ENCODE peak calls at places on chromosomes 13 and 19, in seven cellular contexts. G is A549, N is GM12864, E is Ammon's horn, P is hepatic stellate cell, T is omental fat pad, W is mesenteric fat pad. U is an unnamed sample.

GRCh38 chr13:24923305-24923640 is 159.3 kb downstream of the RNF17 start:
- DNase-seq in T (no peak), G (no peak), N (peak), W (no peak), P (peak), E (peak), U (peak)

GRCh38 chr19:52898101-52898500 is 666 bp upstream of the ZNF320 start:
- DNase-seq in P (no peak), E (no peak), T (no peak), W (no peak), G (no peak), N (no peak), U (no peak)

GRCh38 chr19:801030-801860 is 4.0 kb downstream of the PTBP1 start:
- DNase-seq in T (no peak), E (no peak), W (no peak), P (no peak), N (no peak), G (no peak), U (peak)

GRCh38 chr13:113943821-113944565 is 29.9 kb downstream of the C13orf46 start:
- DNase-seq in G (no peak), T (no peak), P (no peak), W (no peak), N (no peak), E (no peak), U (no peak)

GRCh38 chr13:30847697-30848307 is 58.3 kb upstream of the MEDAG start:
- DNase-seq in T (no peak), N (no peak), G (no peak), W (no peak), E (no peak), P (peak), U (peak)

GRCh38 chr19:44683434-44684210 is 12.3 kb downstream of the CEACAM19 start:
- DNase-seq in E (no peak), T (no peak), W (no peak), G (no peak), P (no peak), N (no peak), U (no peak)

GRCh38 chr13:47241446-47241845 is 344.6 kb upstream of the HTR2A start:
- DNase-seq in E (no peak), T (no peak), P (no peak), G (peak), W (no peak), N (no peak), U (no peak)

GRCh38 chr19:33375156-33375744 is 1.7 kb downstream of the CEBPG start:
- DNase-seq in W (no peak), P (no peak), T (no peak), N (no peak), G (no peak), E (no peak), U (no peak)

GRCh38 chr13:98476106-98476505 is 100.8 kb downstream of the STK24 start:
- DNase-seq in E (no peak), G (no peak), N (no peak), T (no peak), P (no peak), W (no peak), U (no peak)

GRCh38 chr13:105773887-105774538 is 761.4 kb downstream of the EFNB2 start:
- DNase-seq in T (no peak), N (no peak), W (no peak), E (no peak), P (no peak), G (peak), U (no peak)

GRCh38 chr13:36275190-36276002 is 22.2 kb downstream of the CCDC169 start:
- DNase-seq in G (peak), P (peak), T (no peak), N (no peak), E (peak), W (no peak), U (no peak)

GRCh38 chr19:16330368-16330801 is 5.8 kb downstream of the KLF2 start:
- DNase-seq in E (no peak), W (peak), P (peak), G (peak), T (peak), N (peak), U (peak)

GRCh38 chr13:19663416-19663979 is 30.0 kb downstream of the MPHOSPH8 start:
- DNase-seq in W (no peak), P (no peak), T (no peak), G (no peak), N (no peak), E (no peak), U (no peak)

GRCh38 chr19:45954132-45954531 is 19.5 kb downstream of the NOVA2 start:
- DNase-seq in W (no peak), P (no peak), T (no peak), E (peak), N (no peak), G (no peak), U (no peak)

GRCh38 chr19:370641-371330 is 26.2 kb upstream of the MIER2 start:
- DNase-seq in T (no peak), E (no peak), N (no peak), W (peak), G (no peak), P (no peak), U (no peak)

GRCh38 chr19:16584825-16585801 is 12.9 kb upstream of the SLC35E1 start:
- DNase-seq in W (no peak), G (no peak), N (no peak), E (no peak), T (no peak), P (no peak), U (no peak)

GRCh38 chr13:27922974-27923612 is 3.3 kb downstream of the PDX1 start:
- DNase-seq in T (no peak), N (no peak), G (no peak), E (no peak), P (no peak), W (no peak), U (no peak)

GRCh38 chr13:40175639-40176038 is 490.8 kb downstream of the FOXO1 start:
- DNase-seq in W (no peak), T (no peak), G (no peak), E (no peak), N (no peak), P (no peak), U (no peak)

GRCh38 chr19:51125421-51126075 is 842 bp downstream of the SIGLEC9 start:
- DNase-seq in G (no peak), W (peak), T (no peak), P (no peak), E (no peak), N (no peak), U (no peak)

GRCh38 chr19:10227215-10227971 is 3.7 kb downstream of the S1PR2 start:
- DNase-seq in P (peak), T (no peak), N (no peak), W (no peak), G (no peak), E (peak), U (no peak)

GRCh38 chr19:40398417-40399056 is 8.6 kb upstream of the HIPK4 start:
- DNase-seq in G (peak), T (no peak), W (no peak), E (no peak), N (no peak), P (no peak), U (no peak)

GRCh38 chr19:18264956-18265610 is 9.2 kb downstream of the IQCN start:
- DNase-seq in P (no peak), T (no peak), W (no peak), G (no peak), E (no peak), N (no peak), U (no peak)

GRCh38 chr13:19864018-19864338 is 529 bp upstream of the ZMYM5 start:
- DNase-seq in P (peak), W (peak), T (no peak), G (peak), N (peak), E (peak), U (peak)

GRCh38 chr19:38735257-38735686 is 9.0 kb downstream of the CAPN12 start:
- DNase-seq in N (no peak), E (no peak), W (no peak), P (no peak), G (peak), T (no peak), U (peak)

GRCh38 chr13:24127116-24127631 is 33.3 kb upstream of the SPATA13 start:
- DNase-seq in T (no peak), G (peak), N (no peak), E (no peak), W (no peak), P (no peak), U (no peak)

GRCh38 chr19:55344444-55344843 is 4.8 kb downstream of the KMT5C start:
- DNase-seq in T (no peak), P (no peak), G (no peak), W (no peak), E (peak), N (no peak), U (no peak)

GRCh38 chr19:44741841-44742352 is 6.6 kb upstream of the BCL3 start:
- DNase-seq in N (no peak), W (peak), G (peak), P (peak), E (peak), T (peak), U (peak)

GRCh38 chr19:48501446-48501960 is 10.1 kb downstream of the LMTK3 start:
- DNase-seq in P (no peak), W (no peak), T (no peak), E (no peak), G (no peak), N (peak), U (no peak)

GRCh38 chr19:30149300-30149699 is 207.3 kb downstream of the URI1 start:
- DNase-seq in P (no peak), N (no peak), T (no peak), G (no peak), E (no peak), W (no peak), U (no peak)

GRCh38 chr19:11137542-11138384 is 17.8 kb downstream of the SPC24 start:
- DNase-seq in N (no peak), G (peak), E (peak), P (peak), W (peak), T (no peak), U (peak)

GRCh38 chr19:21084343-21084742 is 2.3 kb downstream of the ZNF714 start:
- DNase-seq in T (no peak), P (no peak), G (no peak), E (no peak), N (no peak), W (no peak), U (no peak)